ENCODE peak calls at places on chromosomes 7 and 10, in four cellular contexts. H is LoVo, I is AG09309, W is Daoy. G is an unnamed sample.

GRCh38 chr10:113533801-113534200 is 19.1 kb upstream of the HABP2 start:
- DNase-seq in I (no peak), W (no peak), H (no peak), G (no peak)

GRCh38 chr10:30364391-30365268 is 15.6 kb upstream of the MTPAP start:
- DNase-seq in I (no peak), H (no peak), W (no peak), G (no peak)

GRCh38 chr10:5071411-5072198 is 22.6 kb upstream of the AKR1C3 start:
- DNase-seq in W (peak; percentile 41), I (peak; percentile 63), H (peak; percentile 91), G (peak; percentile 43)

GRCh38 chr7:80185571-80185970 is 50.9 kb downstream of the GNAI1 start:
- DNase-seq in I (no peak), H (no peak), W (no peak), G (no peak)

GRCh38 chr10:102040305-102040704 is 15.7 kb downstream of the ARMH3 start:
- DNase-seq in H (no peak), I (no peak), W (no peak), G (no peak)

GRCh38 chr10:48751730-48752129 is 67.1 kb downstream of the WDFY4 start:
- DNase-seq in H (no peak), I (no peak), W (no peak), G (no peak)

GRCh38 chr7:108384721-108385483 is 71.3 kb downstream of the NRCAM start:
- DNase-seq in H (no peak), I (no peak), W (no peak), G (no peak)

GRCh38 chr7:20514364-20514763 is 101.1 kb upstream of the ABCB5 start:
- DNase-seq in W (peak; percentile 97), H (peak; percentile 53), I (no peak), G (peak; percentile 87)

GRCh38 chr7:98626393-98627061 is 9.4 kb downstream of the NPTX2 start:
- DNase-seq in H (no peak), W (no peak), I (no peak), G (no peak)

GRCh38 chr10:101879456-101880189 is 36.0 kb upstream of the KCNIP2 start:
- DNase-seq in I (peak; percentile 35), H (peak; percentile 4), W (peak; percentile 47), G (no peak)

GRCh38 chr10:101466016-101466912 is 112.3 kb downstream of the BTRC start:
- DNase-seq in H (no peak), W (no peak), I (no peak), G (no peak)

GRCh38 chr7:115924398-115924797 is 106.2 kb downstream of the TFEC start:
- DNase-seq in I (no peak), W (no peak), H (no peak), G (peak; percentile 7)

GRCh38 chr10:89861584-89862287 is 160.3 kb downstream of the KIF20B start:
- DNase-seq in W (peak; percentile 83), H (peak; percentile 23), I (no peak), G (no peak)

GRCh38 chr7:135853499-135853898 is 104.9 kb upstream of the FAM180A start:
- DNase-seq in I (no peak), W (peak; percentile 25), H (peak; percentile 52), G (no peak)

GRCh38 chr7:135748770-135749169 is at the start of gene FAM180A:
- DNase-seq in I (peak; percentile 69), H (no peak), W (peak; percentile 15), G (no peak)

GRCh38 chr7:20112646-20113045 is 104.5 kb downstream of the MACC1 start:
- DNase-seq in W (no peak), I (no peak), H (no peak), G (no peak)

GRCh38 chr10:42988517-42989395 is 88.1 kb upstream of the RET start:
- DNase-seq in W (no peak), I (no peak), H (no peak), G (no peak)

GRCh38 chr10:2978111-2978510 is 89.2 kb upstream of the PFKP start:
- DNase-seq in H (peak; percentile 46), W (peak; percentile 43), I (peak; percentile 52), G (peak; percentile 74)

GRCh38 chr7:46774515-46774914 is 807.4 kb downstream of the TNS3 start:
- DNase-seq in W (no peak), H (no peak), I (no peak), G (no peak)

GRCh38 chr10:84270708-84271107 is 25.9 kb downstream of the RGR start:
- DNase-seq in I (no peak), W (no peak), H (peak; percentile 15), G (no peak)

GRCh38 chr7:146683439-146683838 is 566.8 kb downstream of the CNTNAP2 start:
- DNase-seq in H (no peak), I (no peak), W (no peak), G (peak; percentile 3)

GRCh38 chr10:88080213-88080612 is 216.8 kb downstream of the PTEN start:
- DNase-seq in W (no peak), I (no peak), H (peak; percentile 47), G (no peak)

GRCh38 chr10:132640326-132641125 is 102.9 kb downstream of the INPP5A start:
- DNase-seq in I (no peak), H (no peak), W (no peak), G (no peak)

GRCh38 chr10:3067859-3068179 is 471 bp downstream of the PFKP start:
- DNase-seq in I (no peak), H (no peak), W (no peak), G (no peak)

GRCh38 chr7:17802056-17802455 is 138.2 kb downstream of the SNX13 start:
- DNase-seq in H (no peak), I (no peak), W (no peak), G (no peak)

GRCh38 chr10:108578258-108578657 is 1345.1 kb downstream of the XPNPEP1 start:
- DNase-seq in I (no peak), H (no peak), W (no peak), G (no peak)

GRCh38 chr10:29431711-29432110 is 142.8 kb downstream of the LYZL1 start:
- DNase-seq in W (no peak), H (no peak), I (no peak), G (no peak)

GRCh38 chr10:48287417-48288391 is 13.2 kb upstream of the FRMPD2 start:
- DNase-seq in I (no peak), W (no peak), H (no peak), G (no peak)

GRCh38 chr10:132470306-132471124 is 67.1 kb upstream of the INPP5A start:
- DNase-seq in I (no peak), W (no peak), H (no peak), G (no peak)

G was measured in dermis blood vessel endothelial cell.